ENCODE peak calls at places on chromosomes 3 and 15, in five cellular contexts. E is HFF-Myc, J is left ventricle myocardium inferior, Q is SK-N-SH, M is choroid plexus epithelial cell. K is an unnamed sample.

GRCh38 chr3:38636464-38636863 is 13.0 kb downstream of the SCN5A start:
- DNase-seq in E (no peak), J (no peak), Q (no peak), M (no peak), K (no peak)

GRCh38 chr3:18233987-18234716 is 191.0 kb downstream of the SATB1 start:
- DNase-seq in E (no peak), J (no peak), Q (no peak), M (no peak), K (no peak)

GRCh38 chr3:69085543-69086132 is 901 bp downstream of the ARL6IP5 start:
- DNase-seq in E (no peak), J (peak; percentile 50), Q (peak; percentile 35), M (peak; percentile 26), K (peak; percentile 34)

GRCh38 chr3:177050466-177051237 is 146.6 kb downstream of the TBL1XR1 start:
- DNase-seq in E (no peak), J (no peak), Q (peak; percentile 28), M (peak; percentile 70), K (no peak)

GRCh38 chr3:42025388-42026138 is 63.7 kb upstream of the ULK4 start:
- DNase-seq in E (peak; percentile 96), J (peak; percentile 91), Q (peak; percentile 80), M (peak; percentile 98), K (peak; percentile 94)

GRCh38 chr3:48400824-48401433 is 28.9 kb downstream of the FBXW12 start:
- DNase-seq in E (peak; percentile 21), J (no peak), Q (peak; percentile 81), M (peak; percentile 74), K (peak; percentile 56)

GRCh38 chr3:41102053-41102556 is 97.2 kb upstream of the CTNNB1 start:
- DNase-seq in E (no peak), J (no peak), Q (no peak), M (no peak), K (no peak)

GRCh38 chr3:193310914-193311723 is 67.4 kb downstream of the ATP13A5 start:
- DNase-seq in E (no peak), J (no peak), Q (no peak), M (no peak), K (no peak)

GRCh38 chr15:81304226-81304625 is 19.7 kb downstream of the STARD5 start:
- DNase-seq in E (no peak), J (peak; percentile 40), Q (no peak), M (peak; percentile 51), K (no peak)

GRCh38 chr15:67501836-67502461 is 19.0 kb upstream of the C15orf61 start:
- DNase-seq in E (no peak), J (no peak), Q (no peak), M (no peak), K (no peak)

GRCh38 chr3:98986073-98986472 is 84.6 kb upstream of the DCBLD2 start:
- DNase-seq in E (peak; percentile 90), J (no peak), Q (no peak), M (peak; percentile 98), K (peak; percentile 26)

GRCh38 chr3:134621824-134622223 is 29.0 kb downstream of the KY start:
- DNase-seq in E (no peak), J (no peak), Q (no peak), M (peak; percentile 44), K (no peak)

GRCh38 chr3:192851821-192852352 is 65.8 kb downstream of the MB21D2 start:
- DNase-seq in E (peak; percentile 49), J (no peak), Q (peak; percentile 46), M (peak; percentile 41), K (peak; percentile 64)

GRCh38 chr15:70507772-70508351 is 255.5 kb downstream of the UACA start:
- DNase-seq in E (no peak), J (no peak), Q (no peak), M (peak; percentile 73), K (no peak)

GRCh38 chr3:14988988-14989394 is 41.6 kb downstream of the NR2C2 start:
- DNase-seq in E (no peak), J (no peak), Q (no peak), M (no peak), K (no peak)

GRCh38 chr3:36700537-36701248 is 63.7 kb downstream of the DCLK3 start:
- DNase-seq in E (no peak), J (peak; percentile 36), Q (peak; percentile 73), M (peak; percentile 92), K (no peak)

GRCh38 chr3:4824948-4825325 is 154.3 kb upstream of the BHLHE40 start:
- DNase-seq in E (peak; percentile 11), J (no peak), Q (no peak), M (peak; percentile 43), K (no peak)

GRCh38 chr3:19065027-19065426 is 83.3 kb upstream of the KCNH8 start:
- DNase-seq in E (no peak), J (no peak), Q (peak; percentile 31), M (no peak), K (no peak)

GRCh38 chr3:169811606-169812123 is 1.0 kb upstream of the LRRIQ4 start:
- DNase-seq in E (peak; percentile 59), J (no peak), Q (no peak), M (peak; percentile 76), K (no peak)

GRCh38 chr3:129602309-129602708 is 4.2 kb downstream of the PLXND1 start:
- DNase-seq in E (no peak), J (no peak), Q (no peak), M (no peak), K (no peak)
- H3K4me3 ChIP-seq in E (no peak overlapping the region), J (peak overlapping the region; percentile 82), Q (no peak overlapping the region), M (no peak overlapping the region), K (peak overlapping the region; percentile 78)

DNA sequence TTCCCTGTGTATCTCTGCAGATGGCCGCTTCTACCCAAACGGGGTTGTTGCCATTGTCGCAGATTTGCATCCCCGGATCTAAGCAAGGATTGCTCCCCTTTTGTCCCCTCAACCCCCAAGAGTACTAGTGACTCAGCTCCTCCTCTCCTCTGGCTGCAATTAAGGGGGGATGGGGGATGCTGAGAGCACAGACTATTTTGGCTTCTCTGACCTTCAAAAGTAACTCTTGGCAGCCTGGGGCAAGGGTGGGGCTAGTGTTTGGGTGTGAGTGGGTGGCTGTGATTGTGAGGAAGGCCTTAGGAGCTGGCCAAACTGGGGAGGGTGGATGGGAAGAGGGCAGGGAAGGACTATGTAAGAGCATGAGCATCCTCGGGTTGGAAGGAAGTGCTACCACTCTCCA is 1.2 kb upstream of the MAP1A start:
- DNase-seq in E (no peak), J (peak; percentile 57), Q (no peak), M (no peak), K (peak; percentile 82)
- H3K4me3 ChIP-seq in E (no peak overlapping the region), J (peak overlapping the region; percentile 66), Q (peak overlapping the region; percentile 73), M (no peak overlapping the region), K (peak overlapping the region; percentile 70)

GRCh38 chr3:71061037-71061436 is 522.5 kb downstream of the FOXP1 start:
- DNase-seq in E (no peak), J (no peak), Q (no peak), M (no peak), K (no peak)
- H3K4me3 ChIP-seq in E (no peak overlapping the region), J (peak overlapping the region; percentile 77), Q (no peak overlapping the region), M (no peak overlapping the region), K (no peak overlapping the region)

GRCh38 chr3:25454411-25454927 is 26.4 kb downstream of the RARB start:
- DNase-seq in E (no peak), J (no peak), Q (no peak), M (no peak), K (no peak)
- H3K4me3 ChIP-seq in E (peak overlapping the region; percentile 33), J (peak overlapping the region; percentile 43), Q (peak overlapping the region; percentile 17), M (peak overlapping the region; percentile 4), K (peak overlapping the region; percentile 18)

GRCh38 chr3:118951089-118951488 is 83.6 kb downstream of the IGSF11 start:
- DNase-seq in E (no peak), J (no peak), Q (no peak), M (no peak), K (no peak)
- H3K4me3 ChIP-seq in E (no peak overlapping the region), J (no peak overlapping the region), Q (no peak overlapping the region), M (no peak overlapping the region), K (no peak overlapping the region)

DNA sequence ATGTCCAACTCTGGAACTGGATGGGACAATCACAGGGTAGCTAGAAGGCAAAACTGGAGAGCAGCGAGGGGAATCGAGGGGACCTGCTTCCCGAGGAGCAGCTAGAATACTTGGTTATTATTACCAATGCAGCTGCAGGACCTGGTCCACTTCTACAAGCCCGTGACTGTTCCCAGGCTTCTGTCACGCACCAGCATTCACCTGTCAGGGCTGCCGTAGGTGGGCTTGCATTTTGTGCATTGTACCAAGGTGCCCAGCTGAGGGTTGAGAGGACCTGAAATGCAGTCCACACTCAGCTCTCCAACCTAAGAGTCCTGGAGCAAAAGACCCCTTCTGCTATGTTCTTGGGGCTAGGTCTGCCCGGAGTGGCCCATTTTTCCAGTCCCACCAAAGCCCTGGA is 2.3 kb downstream of the SEMA4B start:
- DNase-seq in E (no peak), J (no peak), Q (no peak), M (no peak), K (no peak)
- H3K4me3 ChIP-seq in E (no peak overlapping the region), J (no peak overlapping the region), Q (no peak overlapping the region), M (no peak overlapping the region), K (no peak overlapping the region)

GRCh38 chr3:28601291-28601690 is 252.7 kb upstream of the AZI2 start:
- DNase-seq in E (no peak), J (no peak), Q (no peak), M (no peak), K (no peak)

GRCh38 chr3:28595364-28595763 is 246.7 kb upstream of the AZI2 start:
- DNase-seq in E (no peak), J (no peak), Q (no peak), M (no peak), K (no peak)

GRCh38 chr3:28598165-28598564 is 249.5 kb upstream of the AZI2 start:
- DNase-seq in E (no peak), J (no peak), Q (no peak), M (no peak), K (no peak)
- H3K4me3 ChIP-seq in E (no peak overlapping the region), J (no peak overlapping the region), Q (no peak overlapping the region), M (no peak overlapping the region), K (no peak overlapping the region)

K was measured in heart left ventricle.